ENCODE peak calls at places on chromosomes 13 and 19, in four cellular contexts. One of them, this sample, is unnamed.
A peak's percentile ranks its signal among the peaks of the same experiment; 100 is the strongest.

GRCh38 chr13:113609616-113610015 is 25.1 kb downstream of the TFDP1 start:
- DNase-seq in testis: no peak
- DNase-seq in A549: no peak
- DNase-seq in heart left ventricle: no peak
- DNase-seq in this sample: no peak

GRCh38 chr13:49225358-49226042 is 5.4 kb downstream of the MLNR start:
- DNase-seq in testis: no peak
- DNase-seq in heart left ventricle: no peak
- DNase-seq in A549: no peak
- DNase-seq in this sample: no peak

GRCh38 chr19:2424686-2425621 is 2.4 kb downstream of the TIMM13 start:
- DNase-seq in A549: no peak
- DNase-seq in testis: peak; percentile 75
- DNase-seq in heart left ventricle: no peak
- DNase-seq in this sample: no peak

GRCh38 chr19:33717878-33718277 is 78.8 kb upstream of the KCTD15 start:
- DNase-seq in heart left ventricle: no peak
- DNase-seq in testis: no peak
- DNase-seq in A549: no peak
- DNase-seq in this sample: no peak

GRCh38 chr13:51044023-51044665 is 66.9 kb downstream of the C13orf42 start:
- DNase-seq in A549: no peak
- DNase-seq in testis: no peak
- DNase-seq in heart left ventricle: no peak
- DNase-seq in this sample: no peak

GRCh38 chr13:73057284-73058025 is 1.4 kb upstream of the KLF5 start:
- DNase-seq in A549: no peak
- DNase-seq in heart left ventricle: no peak
- DNase-seq in testis: no peak
- DNase-seq in this sample: no peak

GRCh38 chr13:97967948-97968347 is 14.5 kb downstream of the IPO5 start:
- DNase-seq in heart left ventricle: no peak
- DNase-seq in A549: no peak
- DNase-seq in testis: peak; percentile 93
- DNase-seq in this sample: no peak

GRCh38 chr19:57099199-57099661 is 20.6 kb upstream of the USP29 start:
- DNase-seq in heart left ventricle: peak; percentile 63
- DNase-seq in A549: peak; percentile 42
- DNase-seq in testis: peak; percentile 88
- DNase-seq in this sample: peak; percentile 66

GRCh38 chr19:13029893-13030292 is 34.6 kb downstream of the NFIX start:
- DNase-seq in testis: no peak
- DNase-seq in heart left ventricle: no peak
- DNase-seq in A549: no peak
- DNase-seq in this sample: peak; percentile 49

GRCh38 chr13:22592515-22592914 is 588.3 kb upstream of the SGCG start:
- DNase-seq in A549: no peak
- DNase-seq in testis: no peak
- DNase-seq in heart left ventricle: no peak
- DNase-seq in this sample: no peak

GRCh38 chr13:106513025-106513424 is 22.4 kb downstream of the EFNB2 start:
- DNase-seq in A549: no peak
- DNase-seq in testis: no peak
- DNase-seq in heart left ventricle: no peak
- DNase-seq in this sample: no peak

GRCh38 chr19:5805465-5806132 is 732 bp downstream of the NRTN start:
- DNase-seq in heart left ventricle: peak; percentile 60
- DNase-seq in A549: peak; percentile 62
- DNase-seq in testis: peak; percentile 76
- DNase-seq in this sample: peak; percentile 65

GRCh38 chr13:50107205-50107604 is 92.0 kb downstream of the KCNRG start:
- DNase-seq in testis: no peak
- DNase-seq in heart left ventricle: no peak
- DNase-seq in A549: no peak
- DNase-seq in this sample: no peak

GRCh38 chr19:34744896-34745690 is 11.1 kb downstream of the ZNF181 start:
- DNase-seq in testis: no peak
- DNase-seq in heart left ventricle: no peak
- DNase-seq in A549: no peak
- DNase-seq in this sample: no peak

GRCh38 chr19:38788478-38789243 is at the start of gene LGALS7B:
- DNase-seq in heart left ventricle: no peak
- DNase-seq in A549: no peak
- DNase-seq in testis: no peak
- DNase-seq in this sample: no peak

GRCh38 chr19:42394751-42395150 is 4.7 kb upstream of the CNFN start:
- DNase-seq in testis: no peak
- DNase-seq in A549: peak; percentile 55
- DNase-seq in heart left ventricle: no peak
- DNase-seq in this sample: no peak

GRCh38 chr13:80523134-80523533 is 182.2 kb upstream of the SPRY2 start:
- DNase-seq in A549: no peak
- DNase-seq in heart left ventricle: no peak
- DNase-seq in testis: no peak
- DNase-seq in this sample: no peak

GRCh38 chr19:51136891-51137551 is 5.1 kb upstream of the SIGLEC7 start:
- DNase-seq in testis: no peak
- DNase-seq in heart left ventricle: peak; percentile 39
- DNase-seq in A549: no peak
- DNase-seq in this sample: no peak

GRCh38 chr13:30895773-30896172 is 10.3 kb upstream of the MEDAG start:
- DNase-seq in A549: no peak
- DNase-seq in heart left ventricle: no peak
- DNase-seq in testis: peak; percentile 67
- DNase-seq in this sample: no peak

GRCh38 chr13:43561081-43561480 is 225.7 kb downstream of the ENOX1 start:
- DNase-seq in heart left ventricle: no peak
- DNase-seq in A549: no peak
- DNase-seq in testis: no peak
- DNase-seq in this sample: no peak

GRCh38 chr13:23443110-23443509 is 9.6 kb upstream of the SACS start:
- DNase-seq in testis: no peak
- DNase-seq in heart left ventricle: no peak
- DNase-seq in A549: no peak
- DNase-seq in this sample: no peak

GRCh38 chr13:44819245-44819644 is 170.0 kb downstream of the NUFIP1 start:
- DNase-seq in A549: peak; percentile 79
- DNase-seq in heart left ventricle: no peak
- DNase-seq in testis: no peak
- DNase-seq in this sample: no peak

GRCh38 chr19:29881386-29881785 is 60.7 kb upstream of the URI1 start:
- DNase-seq in heart left ventricle: no peak
- DNase-seq in testis: no peak
- DNase-seq in A549: no peak
- DNase-seq in this sample: no peak

GRCh38 chr13:27920677-27921420 is 1.0 kb downstream of the PDX1 start:
- DNase-seq in A549: peak; percentile 6
- DNase-seq in testis: peak; percentile 18
- DNase-seq in heart left ventricle: no peak
- DNase-seq in this sample: no peak

GRCh38 chr19:58570770-58571574 is 2.2 kb downstream of the MZF1 start:
- DNase-seq in testis: no peak
- DNase-seq in A549: no peak
- DNase-seq in heart left ventricle: peak; percentile 22
- DNase-seq in this sample: no peak

GRCh38 chr13:76538004-76538403 is 348.2 kb downstream of the KCTD12 start:
- DNase-seq in testis: no peak
- DNase-seq in heart left ventricle: no peak
- DNase-seq in A549: no peak
- DNase-seq in this sample: no peak

GRCh38 chr13:31588331-31588730 is 151.0 kb upstream of the RXFP2 start:
- DNase-seq in heart left ventricle: no peak
- DNase-seq in testis: no peak
- DNase-seq in A549: no peak
- DNase-seq in this sample: no peak

GRCh38 chr19:6238643-6239281 is 41.0 kb downstream of the MLLT1 start:
- DNase-seq in testis: peak; percentile 41
- DNase-seq in heart left ventricle: peak; percentile 60
- DNase-seq in A549: no peak
- DNase-seq in this sample: no peak

GRCh38 chr19:16001481-16002312 is 52.9 kb downstream of the OR10H4 start:
- DNase-seq in A549: no peak
- DNase-seq in testis: no peak
- DNase-seq in heart left ventricle: no peak
- DNase-seq in this sample: no peak

GRCh38 chr19:18908917-18909619 is 10.1 kb downstream of the COPE start:
- DNase-seq in testis: no peak
- DNase-seq in heart left ventricle: no peak
- DNase-seq in A549: no peak
- DNase-seq in this sample: no peak

GRCh38 chr19:18912933-18913332 is 6.3 kb downstream of the COPE start:
- DNase-seq in heart left ventricle: no peak
- DNase-seq in testis: no peak
- DNase-seq in A549: no peak
- DNase-seq in this sample: no peak

GRCh38 chr19:18910010-18910409 is 9.2 kb downstream of the COPE start:
- DNase-seq in testis: no peak
- DNase-seq in heart left ventricle: no peak
- DNase-seq in A549: no peak
- DNase-seq in this sample: no peak

GRCh38 chr19:18913466-18913865 is 5.7 kb downstream of the COPE start:
- DNase-seq in testis: no peak
- DNase-seq in heart left ventricle: no peak
- DNase-seq in A549: no peak
- DNase-seq in this sample: no peak

DNA sequence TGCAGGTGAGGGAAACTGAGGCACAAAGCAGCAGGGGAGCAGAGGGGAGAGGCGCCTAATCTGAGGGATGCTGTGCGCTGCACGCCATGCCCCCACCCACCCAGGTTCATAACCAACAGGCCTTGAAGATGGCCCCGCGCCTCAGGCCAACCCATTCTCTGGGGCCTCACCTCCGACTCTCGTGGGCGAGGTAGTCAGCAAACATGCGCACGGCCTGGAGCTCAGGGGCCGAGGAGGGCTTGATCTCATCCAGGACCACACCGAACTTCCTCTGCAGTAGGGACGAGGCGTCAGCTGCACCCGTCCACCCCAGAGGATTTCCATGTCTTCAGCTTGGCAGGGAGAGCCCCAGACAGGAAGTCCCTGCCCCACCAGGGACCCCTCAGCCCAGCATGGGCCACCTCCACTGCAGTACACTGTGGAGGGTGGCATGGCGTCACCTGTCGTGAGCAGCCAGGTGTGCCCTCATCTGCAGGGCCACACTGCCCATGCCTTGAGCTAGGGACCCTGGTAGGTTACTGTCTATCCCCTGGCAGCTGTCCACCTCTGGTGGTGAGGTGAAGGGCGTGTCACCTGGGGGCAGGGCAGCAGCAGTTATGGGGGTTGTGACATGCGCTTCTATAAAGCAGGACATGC is 8.3 kb downstream of the COPE start:
- DNase-seq in testis: no peak
- DNase-seq in A549: no peak
- DNase-seq in heart left ventricle: no peak
- DNase-seq in this sample: no peak
- TF ChIP-seq POLR2A in testis: no peak
- TF ChIP-seq POLR2A in A549: no peak
- TF ChIP-seq POLR2A in heart left ventricle: no peak
- TF ChIP-seq POLR2A in this sample: no peak

DNA sequence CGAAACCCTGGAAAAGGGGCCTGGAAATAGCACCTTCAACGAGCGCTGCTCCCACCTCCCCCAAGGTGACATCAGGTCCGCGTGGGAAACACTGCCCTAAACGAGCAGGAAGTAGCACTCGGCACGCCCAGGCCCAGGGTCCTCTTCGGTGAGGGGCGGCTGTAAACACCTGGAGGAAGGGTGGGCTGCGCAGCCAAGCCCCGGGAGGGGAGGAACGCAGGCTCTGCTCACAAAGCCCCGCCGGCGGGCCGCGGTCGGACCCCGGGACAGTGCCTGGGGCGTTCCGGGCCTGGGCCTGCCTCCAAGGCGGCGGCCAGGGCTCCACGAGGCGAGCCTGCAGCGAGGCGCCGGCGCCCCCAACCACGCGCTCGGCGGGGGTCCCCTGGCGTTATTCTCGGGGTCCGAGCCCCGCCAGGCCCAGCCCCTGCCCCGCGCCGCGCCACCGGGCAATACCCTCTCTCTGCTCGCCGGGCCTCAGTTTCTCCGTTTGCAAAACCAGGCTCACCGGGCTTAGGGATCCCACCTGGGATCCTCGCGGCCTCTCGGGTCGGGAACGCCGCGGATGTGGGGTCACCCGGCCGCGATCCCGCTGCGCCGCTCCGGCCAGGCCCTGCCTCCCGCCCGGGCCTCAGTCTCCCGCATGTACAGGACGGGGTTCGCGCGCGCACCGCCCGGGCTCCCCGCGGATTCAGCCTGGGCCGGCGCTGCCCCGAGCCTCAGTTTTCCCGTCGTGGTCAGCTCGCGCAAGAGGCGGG is 630 bp downstream of the RNF126 start:
- DNase-seq in heart left ventricle: peak; percentile 47
- DNase-seq in A549: peak; percentile 46
- DNase-seq in testis: peak; percentile 56
- DNase-seq in this sample: peak; percentile 65
- TF ChIP-seq POLR2A in heart left ventricle: no peak
- TF ChIP-seq POLR2A in A549: no peak
- TF ChIP-seq POLR2A in testis: no peak
- TF ChIP-seq POLR2A in this sample: no peak

GRCh38 chr19:17557461-17557860 is 2.0 kb downstream of the COLGALT1 start:
- DNase-seq in heart left ventricle: no peak
- DNase-seq in A549: no peak
- DNase-seq in testis: no peak
- DNase-seq in this sample: no peak

GRCh38 chr19:17556995-17557394 is 1.5 kb downstream of the COLGALT1 start:
- DNase-seq in testis: no peak
- DNase-seq in heart left ventricle: no peak
- DNase-seq in A549: no peak
- DNase-seq in this sample: no peak

GRCh38 chr19:17554968-17555479 is 425 bp upstream of the COLGALT1 start:
- DNase-seq in A549: no peak
- DNase-seq in testis: no peak
- DNase-seq in heart left ventricle: no peak
- DNase-seq in this sample: no peak

GRCh38 chr19:17555929-17556813 is 722 bp downstream of the COLGALT1 start:
- DNase-seq in heart left ventricle: peak; percentile 68
- DNase-seq in A549: peak; percentile 71
- DNase-seq in testis: peak; percentile 67
- DNase-seq in this sample: peak; percentile 66

DNA sequence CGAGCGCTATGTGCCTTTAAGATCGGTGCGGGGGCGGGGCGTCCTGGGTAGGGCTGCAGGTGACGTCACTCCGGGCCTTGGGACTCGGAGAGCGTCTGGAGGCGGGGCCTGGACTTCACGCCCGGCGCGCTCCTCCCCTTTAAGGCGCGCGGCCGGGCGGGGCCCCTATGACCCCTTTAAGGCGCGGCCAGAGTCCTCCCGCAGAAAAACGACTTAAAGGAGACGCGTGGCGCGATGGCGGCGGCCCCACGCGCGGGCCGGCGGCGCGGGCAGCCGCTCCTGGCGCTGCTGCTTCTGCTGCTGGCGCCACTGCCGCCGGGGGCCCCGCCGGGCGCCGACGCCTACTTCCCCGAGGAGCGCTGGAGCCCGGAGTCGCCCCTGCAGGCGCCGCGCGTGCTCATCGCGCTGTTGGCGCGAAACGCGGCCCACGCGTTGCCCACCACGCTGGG is at the start of gene COLGALT1:
- DNase-seq in A549: peak; percentile 94
- DNase-seq in heart left ventricle: peak; percentile 99
- DNase-seq in testis: peak; percentile 100
- DNase-seq in this sample: peak; percentile 98
- TF ChIP-seq POLR2A in A549: peak; percentile 46
- TF ChIP-seq POLR2A in heart left ventricle: no peak
- TF ChIP-seq POLR2A in testis: no peak
- TF ChIP-seq POLR2A in this sample: peak; percentile 73

GRCh38 chr19:17718988-17719711 is at the start of gene MAP1S:
- DNase-seq in heart left ventricle: peak; percentile 66
- DNase-seq in testis: peak; percentile 78
- DNase-seq in A549: peak; percentile 47
- DNase-seq in this sample: peak; percentile 73
- TF ChIP-seq POLR2A in heart left ventricle: no peak
- TF ChIP-seq POLR2A in testis: no peak
- TF ChIP-seq POLR2A in A549: peak; percentile 68
- TF ChIP-seq POLR2A in this sample: peak; percentile 33

This sample was measured in erythroblast.